ENCODE peak calls at places on chromosomes 7 and 10, in six cellular contexts. D, T, J, R, K and N are unnamed samples.
A peak's percentile ranks its signal among the peaks of the same experiment; 100 is the strongest.

GRCh38 chr7:66283003-66283920 is 78.1 kb downstream of the TPST1 start:
- DNase-seq in J (peak; percentile 55), K (no peak), T (no peak), R (no peak), D (no peak), N (no peak)

GRCh38 chr7:51082940-51083533 is 233.6 kb downstream of the COBL start:
- DNase-seq in T (no peak), K (no peak), R (no peak), D (no peak), J (no peak), N (no peak)

GRCh38 chr10:3780766-3781457 is 4.1 kb downstream of the KLF6 start:
- DNase-seq in K (no peak), J (no peak), R (no peak), T (no peak), D (no peak), N (no peak)

GRCh38 chr10:128539784-128540759 is 413.8 kb upstream of the MKI67 start:
- DNase-seq in K (no peak), D (no peak), T (no peak), J (no peak), R (peak; percentile 52), N (no peak)

GRCh38 chr7:41046221-41046761 is 656.6 kb downstream of the INHBA start:
- DNase-seq in J (no peak), K (no peak), R (no peak), T (no peak), D (no peak), N (no peak)

GRCh38 chr7:2843191-2843685 is 870 bp downstream of the GNA12 start:
- DNase-seq in K (no peak), J (no peak), R (no peak), D (no peak), T (no peak), N (no peak)

GRCh38 chr10:85667638-85668233 is 698.9 kb downstream of the GRID1 start:
- DNase-seq in R (no peak), J (no peak), K (no peak), D (no peak), T (no peak), N (no peak)

GRCh38 chr10:71331736-71332135 is 12.7 kb downstream of the SLC29A3 start:
- DNase-seq in R (no peak), D (no peak), J (no peak), T (peak; percentile 50), K (no peak), N (no peak)

GRCh38 chr10:77877461-77878344 is 48.9 kb downstream of the DLG5 start:
- DNase-seq in R (no peak), T (peak; percentile 44), J (no peak), D (peak; percentile 20), K (peak; percentile 34), N (peak; percentile 64)

GRCh38 chr10:74011762-74012161 is 13.8 kb downstream of the VCL start:
- DNase-seq in D (no peak), J (no peak), K (no peak), T (no peak), R (no peak), N (no peak)

GRCh38 chr7:44565097-44565794 is 8.5 kb downstream of the DDX56 start:
- DNase-seq in K (peak; percentile 75), T (peak; percentile 73), D (no peak), J (peak; percentile 48), R (peak; percentile 79), N (peak; percentile 79)

GRCh38 chr7:49692516-49692915 is 80.9 kb upstream of the VWC2 start:
- DNase-seq in K (no peak), J (no peak), R (no peak), D (no peak), T (no peak), N (no peak)

GRCh38 chr7:22663319-22663718 is 63.7 kb upstream of the IL6 start:
- DNase-seq in K (no peak), J (no peak), R (no peak), D (no peak), T (no peak), N (no peak)

GRCh38 chr10:60162631-60163030 is 227.0 kb downstream of the ANK3 start:
- DNase-seq in J (no peak), K (no peak), R (no peak), D (no peak), T (no peak), N (no peak)

GRCh38 chr7:129874722-129875121 is 78.0 kb downstream of the UBE2H start:
- DNase-seq in J (no peak), D (no peak), K (no peak), T (no peak), R (no peak), N (no peak)

GRCh38 chr10:63464402-63465292 is 1.1 kb downstream of the JMJD1C start:
- DNase-seq in D (no peak), T (no peak), K (no peak), R (no peak), J (no peak), N (no peak)

GRCh38 chr10:44413416-44413815 is 28.5 kb upstream of the CXCL12 start:
- DNase-seq in T (no peak), D (no peak), J (no peak), R (no peak), K (no peak), N (no peak)

GRCh38 chr10:18196806-18197550 is 56.8 kb downstream of the CACNB2 start:
- DNase-seq in R (no peak), T (no peak), D (no peak), J (no peak), K (no peak), N (no peak)

GRCh38 chr7:24778543-24779282 is 21.4 kb upstream of the GSDME start:
- DNase-seq in D (no peak), J (no peak), R (no peak), T (no peak), K (no peak), N (no peak)

GRCh38 chr10:71076473-71077142 is 135.8 kb upstream of the UNC5B start:
- DNase-seq in R (peak; percentile 49), J (no peak), D (no peak), K (peak; percentile 2), T (no peak), N (no peak)

GRCh38 chr7:2175514-2175913 is 57.2 kb downstream of the MAD1L1 start:
- DNase-seq in D (no peak), T (no peak), R (no peak), K (no peak), J (no peak), N (peak; percentile 48)

GRCh38 chr10:77562742-77563141 is 74.9 kb downstream of the KCNMA1 start:
- DNase-seq in D (no peak), R (no peak), T (no peak), J (no peak), K (no peak), N (no peak)

GRCh38 chr10:118557946-118558345 is 37.5 kb downstream of the PRLHR start:
- DNase-seq in D (no peak), T (no peak), J (no peak), R (no peak), K (no peak), N (no peak)

GRCh38 chr7:44150466-44150832 is 9.3 kb upstream of the MYL7 start:
- DNase-seq in T (no peak), R (no peak), K (no peak), J (no peak), D (peak; percentile 23), N (no peak)

GRCh38 chr10:28312572-28312971 is 9.7 kb upstream of the MPP7 start:
- DNase-seq in K (no peak), J (no peak), D (no peak), T (no peak), R (no peak), N (no peak)

GRCh38 chr7:70092314-70093303 is 494.3 kb downstream of the AUTS2 start:
- DNase-seq in R (no peak), K (no peak), T (no peak), D (no peak), J (no peak), N (no peak)

GRCh38 chr10:96743988-96744585 is 23.8 kb upstream of the PIK3AP1 start:
- DNase-seq in T (no peak), K (no peak), R (peak; percentile 7), D (no peak), J (no peak), N (no peak)

GRCh38 chr7:156473476-156474240 is 166.9 kb upstream of the RNF32 start:
- DNase-seq in T (peak; percentile 56), K (peak; percentile 26), D (no peak), R (no peak), J (peak; percentile 46), N (no peak)

GRCh38 chr7:47390914-47391313 is 191.0 kb downstream of the TNS3 start:
- DNase-seq in K (no peak), R (no peak), D (no peak), J (no peak), T (no peak), N (peak; percentile 7)

DNA sequence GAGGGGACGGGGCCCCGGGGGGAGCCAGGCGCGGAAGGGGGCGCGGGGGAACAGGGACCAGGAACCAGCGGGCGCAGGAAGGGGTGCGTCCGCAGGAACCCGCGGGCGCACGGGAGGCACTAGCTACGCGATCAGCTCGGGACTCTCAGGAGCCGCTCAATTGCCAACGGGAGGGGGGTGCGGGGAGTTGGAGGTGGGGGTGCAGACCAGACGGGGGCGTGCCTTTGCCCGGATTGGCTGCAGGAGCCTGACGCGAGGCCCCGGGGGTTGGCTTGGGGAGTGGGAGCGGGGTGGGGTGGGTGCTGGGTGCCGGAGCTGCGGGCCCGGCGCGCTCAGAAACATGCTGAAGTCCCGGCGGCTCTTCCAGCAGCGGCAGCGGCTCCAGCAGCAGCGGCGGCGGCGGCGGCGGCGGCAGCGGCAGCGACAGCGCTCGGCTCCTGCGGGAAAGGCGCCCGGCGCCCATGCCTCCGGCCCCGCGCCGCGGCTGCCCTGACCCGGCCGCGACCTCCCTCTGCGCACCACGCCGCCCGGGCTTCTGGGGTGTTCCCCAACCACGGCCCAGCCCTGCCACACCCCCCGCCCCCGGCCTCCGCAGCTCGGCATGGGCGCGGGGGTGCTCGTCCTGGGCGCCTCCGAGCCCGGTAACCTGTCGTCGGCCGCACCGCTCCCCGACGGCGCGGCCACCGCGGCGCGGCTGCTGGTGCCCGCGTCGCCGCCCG is at the start of gene ADRB1:
- DNase-seq in D (peak; percentile 26), K (peak; percentile 77), T (peak; percentile 87), J (no peak), R (peak; percentile 94), N (peak; percentile 48)
- TF ChIP-seq POLR2AphosphoS5 in D (no peak), K (no peak), T (no peak), J (peak; percentile 78), R (no peak), N (no peak)

DNA sequence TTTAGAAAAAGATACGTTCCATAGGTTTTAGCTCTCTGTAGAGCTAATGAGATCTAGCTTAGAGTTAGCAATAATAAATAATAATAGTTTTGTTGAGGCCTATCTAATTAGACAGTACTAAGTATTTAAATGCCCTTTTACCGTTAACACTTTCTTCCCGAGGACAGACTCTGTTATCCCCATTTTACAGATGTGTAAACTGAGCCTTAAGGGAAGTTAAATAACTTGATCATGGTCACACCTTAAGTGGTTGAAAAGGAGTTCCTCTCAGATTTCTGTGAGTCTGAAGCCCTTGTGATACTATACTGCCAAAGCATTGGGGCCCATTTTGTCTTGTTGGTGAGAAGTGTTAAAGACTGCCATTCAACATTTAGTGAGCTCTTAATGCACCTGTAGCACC is 61.6 kb downstream of the CYP51A1 start:
- DNase-seq in D (no peak), T (no peak), R (no peak), K (no peak), J (no peak), N (no peak)
- H3K4me1 ChIP-seq in D (peaks cover 5% of the 10 kb centered on the region), T (no peaks in the 10 kb centered on the region), R (no peaks in the 10 kb centered on the region), K (peaks cover 9% of the 10 kb centered on the region), J (no peaks in the 10 kb centered on the region), N (no peaks in the 10 kb centered on the region)

GRCh38 chr7:36303202-36304098 is 86.2 kb upstream of the ANLN start:
- DNase-seq in R (peak; percentile 91), K (peak; percentile 54), T (peak; percentile 78), D (no peak), J (peak; percentile 67), N (peak; percentile 78)
- H3K36me3 ChIP-seq in R (peaks cover 12% of the 10 kb centered on the region), K (no peaks in the 10 kb centered on the region), T (no peaks in the 10 kb centered on the region), D (no peaks in the 10 kb centered on the region), J (peaks cover under 1% of the 10 kb centered on the region), N (no peaks in the 10 kb centered on the region)

GRCh38 chr7:136061433-136061832 is 84.3 kb upstream of the MTPN start:
- DNase-seq in J (no peak), T (no peak), K (no peak), R (no peak), D (no peak), N (no peak)
- TF ChIP-seq POLR2AphosphoS5 in J (no peak), T (no peak), K (no peak), R (no peak), D (no peak), N (no peak)